ENCODE peak calls at places on chromosomes 7 and 10, in five cellular contexts. One of them, this sample, is unnamed.

GRCh38 chr7:20220824-20221547 is 3.8 kb upstream of the MACC1 start:
- DNase-seq in kidney glomerular epithelial cell: peak
- DNase-seq in nephron progenitor cell: no peak
- DNase-seq in stimulated activated CD8-positive, alpha-beta memory T cell treated with anti-CD3 and anti-CD28 coated beads, Interleukin-15, amount 100 ng/mL, for 48 hours: no peak
- DNase-seq in NCI-H1105: no peak
- DNase-seq in this sample: no peak

GRCh38 chr10:131211556-131211955 is 100.0 kb downstream of the TCERG1L start:
- DNase-seq in kidney glomerular epithelial cell: no peak
- DNase-seq in nephron progenitor cell: no peak
- DNase-seq in stimulated activated CD8-positive, alpha-beta memory T cell treated with anti-CD3 and anti-CD28 coated beads, Interleukin-15, amount 100 ng/mL, for 48 hours: no peak
- DNase-seq in NCI-H1105: no peak
- DNase-seq in this sample: no peak

GRCh38 chr7:50210706-50211115 is 93.8 kb upstream of the IKZF1 start:
- DNase-seq in kidney glomerular epithelial cell: no peak
- DNase-seq in nephron progenitor cell: no peak
- DNase-seq in stimulated activated CD8-positive, alpha-beta memory T cell treated with anti-CD3 and anti-CD28 coated beads, Interleukin-15, amount 100 ng/mL, for 48 hours: no peak
- DNase-seq in NCI-H1105: no peak
- DNase-seq in this sample: no peak

GRCh38 chr7:113085781-113086390 is 741 bp downstream of the GPR85 start:
- DNase-seq in kidney glomerular epithelial cell: no peak
- DNase-seq in nephron progenitor cell: no peak
- DNase-seq in stimulated activated CD8-positive, alpha-beta memory T cell treated with anti-CD3 and anti-CD28 coated beads, Interleukin-15, amount 100 ng/mL, for 48 hours: no peak
- DNase-seq in NCI-H1105: peak
- DNase-seq in this sample: no peak

GRCh38 chr10:133420028-133420427 is 4.4 kb downstream of the SPRN start:
- DNase-seq in kidney glomerular epithelial cell: no peak
- DNase-seq in nephron progenitor cell: no peak
- DNase-seq in stimulated activated CD8-positive, alpha-beta memory T cell treated with anti-CD3 and anti-CD28 coated beads, Interleukin-15, amount 100 ng/mL, for 48 hours: no peak
- DNase-seq in NCI-H1105: no peak
- DNase-seq in this sample: no peak

GRCh38 chr7:135079068-135079467 is 68.8 kb upstream of the TMEM140 start:
- DNase-seq in kidney glomerular epithelial cell: no peak
- DNase-seq in nephron progenitor cell: no peak
- DNase-seq in stimulated activated CD8-positive, alpha-beta memory T cell treated with anti-CD3 and anti-CD28 coated beads, Interleukin-15, amount 100 ng/mL, for 48 hours: no peak
- DNase-seq in NCI-H1105: no peak
- DNase-seq in this sample: no peak

GRCh38 chr10:14587540-14588083 is 187.1 kb downstream of the FAM107B start:
- DNase-seq in kidney glomerular epithelial cell: no peak
- DNase-seq in nephron progenitor cell: no peak
- DNase-seq in stimulated activated CD8-positive, alpha-beta memory T cell treated with anti-CD3 and anti-CD28 coated beads, Interleukin-15, amount 100 ng/mL, for 48 hours: no peak
- DNase-seq in NCI-H1105: no peak
- DNase-seq in this sample: no peak

GRCh38 chr7:132646064-132646463 is 69.8 kb upstream of the PLXNA4 start:
- DNase-seq in kidney glomerular epithelial cell: no peak
- DNase-seq in nephron progenitor cell: no peak
- DNase-seq in stimulated activated CD8-positive, alpha-beta memory T cell treated with anti-CD3 and anti-CD28 coated beads, Interleukin-15, amount 100 ng/mL, for 48 hours: no peak
- DNase-seq in NCI-H1105: no peak
- DNase-seq in this sample: no peak

GRCh38 chr10:77501152-77501845 is 136.3 kb downstream of the KCNMA1 start:
- DNase-seq in kidney glomerular epithelial cell: peak
- DNase-seq in nephron progenitor cell: no peak
- DNase-seq in stimulated activated CD8-positive, alpha-beta memory T cell treated with anti-CD3 and anti-CD28 coated beads, Interleukin-15, amount 100 ng/mL, for 48 hours: no peak
- DNase-seq in NCI-H1105: no peak
- DNase-seq in this sample: peak

GRCh38 chr7:13982940-13983677 is 6.4 kb downstream of the ETV1 start:
- DNase-seq in kidney glomerular epithelial cell: no peak
- DNase-seq in nephron progenitor cell: no peak
- DNase-seq in stimulated activated CD8-positive, alpha-beta memory T cell treated with anti-CD3 and anti-CD28 coated beads, Interleukin-15, amount 100 ng/mL, for 48 hours: no peak
- DNase-seq in NCI-H1105: no peak
- DNase-seq in this sample: no peak

GRCh38 chr10:125001313-125002043 is 59.6 kb downstream of the ZRANB1 start:
- DNase-seq in kidney glomerular epithelial cell: no peak
- DNase-seq in nephron progenitor cell: no peak
- DNase-seq in stimulated activated CD8-positive, alpha-beta memory T cell treated with anti-CD3 and anti-CD28 coated beads, Interleukin-15, amount 100 ng/mL, for 48 hours: no peak
- DNase-seq in NCI-H1105: no peak
- DNase-seq in this sample: no peak

GRCh38 chr7:30888783-30889182 is 22.9 kb upstream of the AQP1 start:
- DNase-seq in kidney glomerular epithelial cell: peak
- DNase-seq in nephron progenitor cell: no peak
- DNase-seq in stimulated activated CD8-positive, alpha-beta memory T cell treated with anti-CD3 and anti-CD28 coated beads, Interleukin-15, amount 100 ng/mL, for 48 hours: no peak
- DNase-seq in NCI-H1105: no peak
- DNase-seq in this sample: no peak

GRCh38 chr10:125662616-125663015 is 20.3 kb downstream of the TEX36 start:
- DNase-seq in kidney glomerular epithelial cell: peak
- DNase-seq in nephron progenitor cell: no peak
- DNase-seq in stimulated activated CD8-positive, alpha-beta memory T cell treated with anti-CD3 and anti-CD28 coated beads, Interleukin-15, amount 100 ng/mL, for 48 hours: no peak
- DNase-seq in NCI-H1105: no peak
- DNase-seq in this sample: no peak

GRCh38 chr10:15344876-15345285 is 26.2 kb downstream of the FAM171A1 start:
- DNase-seq in kidney glomerular epithelial cell: no peak
- DNase-seq in nephron progenitor cell: no peak
- DNase-seq in stimulated activated CD8-positive, alpha-beta memory T cell treated with anti-CD3 and anti-CD28 coated beads, Interleukin-15, amount 100 ng/mL, for 48 hours: no peak
- DNase-seq in NCI-H1105: peak
- DNase-seq in this sample: no peak

GRCh38 chr7:124369310-124369709 is 336.4 kb upstream of the TMEM229A start:
- DNase-seq in kidney glomerular epithelial cell: no peak
- DNase-seq in nephron progenitor cell: no peak
- DNase-seq in stimulated activated CD8-positive, alpha-beta memory T cell treated with anti-CD3 and anti-CD28 coated beads, Interleukin-15, amount 100 ng/mL, for 48 hours: no peak
- DNase-seq in NCI-H1105: no peak
- DNase-seq in this sample: no peak

GRCh38 chr7:73904219-73905136 is 43.5 kb downstream of the TMEM270 start:
- DNase-seq in kidney glomerular epithelial cell: no peak
- DNase-seq in nephron progenitor cell: no peak
- DNase-seq in stimulated activated CD8-positive, alpha-beta memory T cell treated with anti-CD3 and anti-CD28 coated beads, Interleukin-15, amount 100 ng/mL, for 48 hours: no peak
- DNase-seq in NCI-H1105: no peak
- DNase-seq in this sample: no peak

GRCh38 chr10:100980327-100981110 is 6.8 kb downstream of the MRPL43 start:
- DNase-seq in kidney glomerular epithelial cell: no peak
- DNase-seq in nephron progenitor cell: no peak
- DNase-seq in stimulated activated CD8-positive, alpha-beta memory T cell treated with anti-CD3 and anti-CD28 coated beads, Interleukin-15, amount 100 ng/mL, for 48 hours: no peak
- DNase-seq in NCI-H1105: no peak
- DNase-seq in this sample: no peak

GRCh38 chr7:8051373-8051772 is 82.8 kb downstream of the GLCCI1 start:
- DNase-seq in kidney glomerular epithelial cell: no peak
- DNase-seq in nephron progenitor cell: no peak
- DNase-seq in stimulated activated CD8-positive, alpha-beta memory T cell treated with anti-CD3 and anti-CD28 coated beads, Interleukin-15, amount 100 ng/mL, for 48 hours: no peak
- DNase-seq in NCI-H1105: peak
- DNase-seq in this sample: no peak